ENCODE peak calls at places on chromosome 16, in nine cellular contexts. S is cardiac muscle cell, H is mesenchymal stem cell, D is lung, E is AG10803, R is retinal pigment epithelial cell, X is GM23338, T is OCI-LY7, N is neuronal stem cell. W is an unnamed sample.

GRCh38 chr16:48146131-48146530 is 9.7 kb downstream of the ABCC12 start:
- DNase-seq in S (no peak), H (no peak), D (no peak), E (no peak), R (no peak), X (no peak), T (no peak), N (no peak), W (no peak)

GRCh38 chr16:66220766-66221165 is 145.7 kb upstream of the CDH5 start:
- DNase-seq in S (no peak), H (no peak), D (no peak), E (no peak), R (no peak), X (no peak), T (peak), N (no peak), W (no peak)

GRCh38 chr16:89031715-89032659 is 55.0 kb upstream of the CBFA2T3 start:
- DNase-seq in S (no peak), H (no peak), D (peak), E (no peak), R (no peak), X (no peak), T (peak), N (no peak), W (peak)

GRCh38 chr16:65285128-65286120 is 163.6 kb upstream of the CDH11 start:
- DNase-seq in S (peak), H (peak), D (no peak), E (peak), R (no peak), X (no peak), T (no peak), N (no peak), W (no peak)

GRCh38 chr16:1466054-1466453 is 8.8 kb downstream of the CLCN7 start:
- DNase-seq in S (no peak), H (no peak), D (no peak), E (no peak), R (no peak), X (no peak), T (no peak), N (no peak), W (no peak)

GRCh38 chr16:79250457-79251098 is 350.0 kb downstream of the MAF start:
- DNase-seq in S (no peak), H (no peak), D (no peak), E (no peak), R (no peak), X (no peak), T (no peak), N (no peak), W (no peak)

GRCh38 chr16:67936876-67937605 is 391 bp upstream of the PSMB10 start:
- DNase-seq in S (no peak), H (no peak), D (peak), E (no peak), R (no peak), X (no peak), T (peak), N (no peak), W (peak)

GRCh38 chr16:2482181-2483107 is 7.5 kb downstream of the TBC1D24 start:
- DNase-seq in S (no peak), H (peak), D (no peak), E (peak), R (no peak), X (no peak), T (no peak), N (no peak), W (no peak)

GRCh38 chr16:15746332-15746731 is 96.3 kb downstream of the NDE1 start:
- DNase-seq in S (no peak), H (no peak), D (no peak), E (no peak), R (no peak), X (no peak), T (no peak), N (no peak), W (no peak)

GRCh38 chr16:4846503-4846900 is 586 bp downstream of the GLYR1 start:
- DNase-seq in S (peak), H (peak), D (peak), E (peak), R (no peak), X (peak), T (peak), N (no peak), W (peak)

GRCh38 chr16:19245326-19245925 is 40.1 kb upstream of the CLEC19A start:
- DNase-seq in S (no peak), H (no peak), D (no peak), E (no peak), R (no peak), X (peak), T (no peak), N (no peak), W (no peak)

GRCh38 chr16:11686713-11687112 is 18.5 kb downstream of the SNN start:
- DNase-seq in S (no peak), H (no peak), D (no peak), E (no peak), R (no peak), X (no peak), T (peak), N (no peak), W (no peak)
- H3K4me3 ChIP-seq in S (no peak), H (no peak), D (no peak), E (no peak), R (no peak), X (no peak), T (peak), N (no peak), W (no peak)

GRCh38 chr16:30409125-30410060 is 2.0 kb downstream of the ZNF771 start:
- DNase-seq in S (peak), H (peak), D (peak), E (peak), R (no peak), X (peak), T (peak), N (peak), W (peak)
- H3K4me3 ChIP-seq in S (no peak), H (no peak), D (no peak), E (no peak), R (no peak), X (no peak), T (peak), N (no peak), W (no peak)

GRCh38 chr16:85934210-85934609 is 35.2 kb downstream of the IRF8 start:
- DNase-seq in S (no peak), H (no peak), D (no peak), E (no peak), R (no peak), X (no peak), T (no peak), N (no peak), W (no peak)

GRCh38 chr16:85936761-85937343 is 37.9 kb downstream of the IRF8 start:
- DNase-seq in S (peak), H (no peak), D (no peak), E (no peak), R (no peak), X (no peak), T (no peak), N (no peak), W (no peak)

GRCh38 chr16:85935391-85935956 is 36.5 kb downstream of the IRF8 start:
- DNase-seq in S (no peak), H (no peak), D (no peak), E (no peak), R (no peak), X (no peak), T (no peak), N (no peak), W (no peak)

GRCh38 chr16:85940214-85940613 is 41.3 kb downstream of the IRF8 start:
- DNase-seq in S (no peak), H (no peak), D (no peak), E (no peak), R (no peak), X (no peak), T (no peak), N (no peak), W (no peak)

GRCh38 chr16:85935957-85936760 is 37.2 kb downstream of the IRF8 start:
- DNase-seq in S (no peak), H (no peak), D (no peak), E (no peak), R (no peak), X (no peak), T (peak), N (no peak), W (peak)
- H3K4me3 ChIP-seq in S (no peak), H (no peak), D (no peak), E (no peak), R (no peak), X (no peak), T (peak), N (no peak), W (peak)

GRCh38 chr16:24838554-24839266 is 7.1 kb upstream of the SLC5A11 start:
- DNase-seq in S (no peak), H (peak), D (no peak), E (peak), R (peak), X (no peak), T (no peak), N (no peak), W (no peak)
- H3K4me3 ChIP-seq in S (no peak), H (no peak), D (no peak), E (peak), R (no peak), X (no peak), T (no peak), N (no peak), W (no peak)

GRCh38 chr16:7990864-7991263 is 599.4 kb downstream of the TMEM114 start:
- DNase-seq in S (no peak), H (no peak), D (no peak), E (no peak), R (no peak), X (no peak), T (no peak), N (no peak), W (no peak)
- H3K4me3 ChIP-seq in S (no peak), H (no peak), D (no peak), E (no peak), R (no peak), X (no peak), T (no peak), N (no peak), W (no peak)